ENCODE peak calls at places on chromosomes 2 and 18, in four cellular contexts. D is right cardiac atrium; X is NCI-H774; I is activated CD4-positive, alpha-beta T cell treated with anti-CD3 and anti-CD28 coated beads, Interleukin-2, amount 50 U/mL, for 24 hours. L is an unnamed sample.

GRCh38 chr18:58580078-58580477 is 48.8 kb downstream of the ALPK2 start:
- DNase-seq in I (no peak), D (no peak), X (no peak), L (no peak)

GRCh38 chr2:608711-609110 is 68.5 kb downstream of the TMEM18 start:
- DNase-seq in X (no peak), D (no peak), I (no peak), L (no peak)

GRCh38 chr2:81550277-81550676 is 1245.7 kb upstream of the LRRTM1 start:
- DNase-seq in X (no peak), I (no peak), D (no peak), L (no peak)

GRCh38 chr2:218959761-218960195 is 312 bp downstream of the CDK5R2 start:
- DNase-seq in I (no peak), X (no peak), D (no peak), L (no peak)

GRCh38 chr2:42116195-42117181 is 52.7 kb upstream of the EML4 start:
- DNase-seq in X (no peak), I (no peak), D (no peak), L (no peak)

GRCh38 chr2:101986386-101986785 is 5.4 kb upstream of the IL1R2 start:
- DNase-seq in I (no peak), D (no peak), X (no peak), L (no peak)

GRCh38 chr18:62717850-62718229 is 2.5 kb downstream of the PHLPP1 start:
- DNase-seq in I (no peak), X (no peak), D (no peak), L (no peak)

GRCh38 chr2:216317831-216318230 is 54.5 kb downstream of the MARCHF4 start:
- DNase-seq in D (no peak), I (no peak), X (no peak), L (no peak)

GRCh38 chr2:25996844-25997243 is 14.5 kb upstream of the KIF3C start:
- DNase-seq in I (no peak), D (no peak), X (no peak), L (no peak)

GRCh38 chr2:120764434-120764833 is 28.8 kb downstream of the GLI2 start:
- DNase-seq in X (no peak), I (no peak), D (no peak), L (no peak)

GRCh38 chr2:172094319-172095145 is 8.2 kb downstream of the DLX2 start:
- DNase-seq in I (no peak), D (peak), X (no peak), L (no peak)

GRCh38 chr2:193240752-193241151 is 1046.0 kb upstream of the TMEFF2 start:
- DNase-seq in D (no peak), X (no peak), I (no peak), L (no peak)

GRCh38 chr2:85915606-85916303 is 27.0 kb upstream of the ST3GAL5 start:
- DNase-seq in X (no peak), I (no peak), D (no peak), L (no peak)